ENCODE peak calls at places on chromosomes 16 and 17, in five cellular contexts. R, Y, P, C and K are unnamed samples.
A peak's percentile ranks its signal among the peaks of the same experiment; 100 is the strongest.

GRCh38 chr17:64349949-64350348 is 40.7 kb downstream of the PECAM1 start:
- DNase-seq in R (no peak), Y (no peak), P (no peak), C (no peak), K (no peak)

GRCh38 chr17:33832295-33832694 is 422.8 kb upstream of the CCL2 start:
- DNase-seq in R (no peak), Y (no peak), P (no peak), C (no peak), K (no peak)

GRCh38 chr17:80388601-80389000 is 26.4 kb upstream of the ENDOV start:
- DNase-seq in P (no peak), R (no peak), Y (no peak), C (no peak), K (no peak)

GRCh38 chr16:80285089-80285488 is 255.7 kb upstream of the DYNLRB2 start:
- DNase-seq in P (no peak), Y (no peak), C (no peak), R (no peak), K (no peak)

GRCh38 chr17:50431219-50431618 is 5.2 kb downstream of the ACSF2 start:
- DNase-seq in C (no peak), Y (no peak), R (no peak), P (no peak), K (no peak)

GRCh38 chr16:970379-970765 is 412 bp downstream of the LMF1 start:
- DNase-seq in Y (no peak), P (no peak), R (no peak), C (no peak), K (no peak)

GRCh38 chr16:68382296-68382718 is 66.0 kb downstream of the SMPD3 start:
- DNase-seq in C (no peak), R (no peak), P (no peak), Y (no peak), K (no peak)

GRCh38 chr17:6045621-6046357 is 24.4 kb upstream of the WSCD1 start:
- DNase-seq in Y (no peak), C (no peak), R (no peak), P (no peak), K (no peak)

GRCh38 chr17:48110722-48111121 is 3.2 kb downstream of the SNX11 start:
- DNase-seq in Y (no peak), C (no peak), R (no peak), P (no peak), K (no peak)

GRCh38 chr17:62882878-62883277 is 74.8 kb upstream of the MARCHF10 start:
- DNase-seq in P (no peak), C (peak; percentile 49), Y (no peak), R (no peak), K (no peak)

GRCh38 chr17:17849147-17849820 is 12.5 kb upstream of the SREBF1 start:
- DNase-seq in C (no peak), R (peak; percentile 83), P (peak; percentile 88), Y (peak; percentile 47), K (peak; percentile 49)

GRCh38 chr17:43360376-43360738 is 38.4 kb upstream of the ARL4D start:
- DNase-seq in C (peak; percentile 62), R (peak; percentile 78), Y (peak; percentile 40), P (peak; percentile 81), K (peak; percentile 50)

GRCh38 chr16:14302399-14303181 is 231.5 kb downstream of the MRTFB start:
- DNase-seq in C (no peak), Y (no peak), R (no peak), P (no peak), K (no peak)

GRCh38 chr17:76816590-76817135 is 51.5 kb upstream of the MGAT5B start:
- DNase-seq in P (peak; percentile 56), C (peak; percentile 4), Y (no peak), R (peak; percentile 40), K (peak; percentile 29)

GRCh38 chr16:12898556-12898955 is 2.8 kb upstream of the SHISA9 start:
- DNase-seq in P (no peak), Y (no peak), R (no peak), C (no peak), K (no peak)

GRCh38 chr17:37212184-37212583 is 163.6 kb upstream of the C17orf78 start:
- DNase-seq in C (no peak), P (no peak), R (no peak), Y (no peak), K (no peak)

GRCh38 chr17:11485336-11485735 is 112.9 kb upstream of the DNAH9 start:
- DNase-seq in P (no peak), Y (no peak), R (no peak), C (no peak), K (no peak)

GRCh38 chr17:63066158-63066808 is 100.2 kb downstream of the TANC2 start:
- DNase-seq in C (no peak), R (no peak), Y (no peak), P (no peak), K (no peak)

GRCh38 chr16:72818286-72818845 is 229.6 kb downstream of the ZFHX3 start:
- DNase-seq in P (no peak), R (no peak), Y (no peak), C (no peak), K (no peak)

GRCh38 chr17:82876602-82877391 is 37.0 kb upstream of the ZNF750 start:
- DNase-seq in C (peak; percentile 58), R (no peak), Y (no peak), P (no peak), K (no peak)

GRCh38 chr16:52547001-52547833 is at the start of gene TOX3:
- DNase-seq in R (no peak), Y (no peak), C (no peak), P (no peak), K (no peak)

GRCh38 chr16:27083861-27084261 is 17.1 kb downstream of the C16orf82 start:
- DNase-seq in P (no peak), R (no peak), C (no peak), Y (no peak), K (no peak)

GRCh38 chr16:64391009-64391663 is 730.7 kb downstream of the CDH11 start:
- DNase-seq in R (no peak), P (no peak), C (no peak), Y (no peak), K (no peak)

GRCh38 chr17:10668771-10669170 is 11.7 kb upstream of the MYH3 start:
- DNase-seq in R (no peak), P (no peak), Y (no peak), C (peak; percentile 50), K (no peak)

GRCh38 chr17:63497708-63498483 is 21.0 kb downstream of the ACE start:
- DNase-seq in Y (no peak), C (no peak), P (no peak), R (no peak), K (no peak)

GRCh38 chr16:70258065-70258464 is 6.3 kb upstream of the EXOSC6 start:
- DNase-seq in C (no peak), Y (no peak), P (no peak), R (no peak), K (no peak)

GRCh38 chr17:38750312-38751121 is 2.0 kb upstream of the PSMB3 start:
- DNase-seq in Y (no peak), C (no peak), P (no peak), R (no peak), K (no peak)

GRCh38 chr16:52912565-52913173 is 140.0 kb downstream of the CHD9NB start:
- DNase-seq in P (peak; percentile 17), C (peak; percentile 1), R (no peak), Y (no peak), K (no peak)

GRCh38 chr16:51507286-51507685 is 356.2 kb upstream of the SALL1 start:
- DNase-seq in Y (no peak), C (no peak), R (no peak), P (no peak), K (no peak)

GRCh38 chr16:24174504-24174903 is 81.6 kb upstream of the CACNG3 start:
- DNase-seq in Y (no peak), C (no peak), P (no peak), R (no peak), K (no peak)

GRCh38 chr16:88287219-88287618 is 95.5 kb upstream of the ZNF469 start:
- DNase-seq in C (no peak), R (no peak), Y (no peak), P (peak; percentile 8), K (no peak)

GRCh38 chr16:14559809-14560227 is 70.2 kb downstream of the PARN start:
- DNase-seq in Y (no peak), P (no peak), R (no peak), C (no peak), K (no peak)

GRCh38 chr17:82948081-82948511 is 108.3 kb upstream of the ZNF750 start:
- DNase-seq in C (no peak), Y (no peak), R (no peak), P (no peak), K (no peak)

GRCh38 chr17:77353684-77354419 is 213.1 kb downstream of the SEC14L1 start:
- DNase-seq in R (no peak), C (no peak), Y (no peak), P (peak; percentile 3), K (no peak)

GRCh38 chr17:5872831-5873230 is 197.3 kb upstream of the WSCD1 start:
- DNase-seq in Y (no peak), R (no peak), P (no peak), C (no peak), K (no peak)

GRCh38 chr17:32356750-32357149 is 6.8 kb downstream of the ZNF207 start:
- DNase-seq in P (no peak), R (no peak), Y (no peak), C (no peak), K (no peak)

GRCh38 chr16:54806378-54806777 is 124.3 kb upstream of the IRX5 start:
- DNase-seq in Y (no peak), R (no peak), P (no peak), C (no peak), K (no peak)